ENCODE peak calls at places on chromosomes 4 and X, in five cellular contexts. V is heart left ventricle; W is activated T-helper 9 cell treated with anti-CD3 and anti-CD28 coated beads, Interleukin-2, amount 50 U/mL, for 16 hours; Q is HCT116; S is anterior cingulate cortex. R is an unnamed sample.

GRCh38 chrX:79081895-79082512 is 62.5 kb upstream of the GPR174 start:
- DNase-seq in V (no peak), S (no peak), Q (no peak), W (no peak), R (peak)

GRCh38 chr4:16021804-16022560 is 59.0 kb upstream of the FGFBP2 start:
- DNase-seq in W (no peak), Q (no peak), S (no peak), V (peak), R (no peak)

GRCh38 chr4:82561745-82562552 is at the start of gene TMEM150C:
- DNase-seq in S (peak), Q (no peak), V (peak), W (no peak), R (no peak)

GRCh38 chr4:182745268-182745667 is 171.9 kb downstream of the DCTD start:
- DNase-seq in V (no peak), S (no peak), Q (no peak), W (no peak), R (peak)

GRCh38 chr4:100738388-100739165 is 220.8 kb upstream of the EMCN start:
- DNase-seq in Q (peak), V (no peak), S (no peak), W (no peak), R (no peak)

GRCh38 chrX:149715468-149715867 is 3.6 kb downstream of the MAGEA11 start:
- DNase-seq in Q (no peak), S (no peak), V (no peak), W (no peak), R (no peak)

GRCh38 chrX:145715641-145716138 is 101.9 kb upstream of the SLITRK2 start:
- DNase-seq in S (no peak), Q (no peak), W (no peak), V (no peak), R (no peak)

GRCh38 chrX:155857561-155857960 is 23.6 kb upstream of the VAMP7 start:
- DNase-seq in W (no peak), S (no peak), V (no peak), Q (no peak), R (peak)

GRCh38 chr4:69744157-69744478 is 16.3 kb downstream of the SULT1B1 start:
- DNase-seq in S (no peak), Q (no peak), W (no peak), V (no peak), R (no peak)

GRCh38 chrX:65406532-65406931 is 128.1 kb downstream of the LAS1L start:
- DNase-seq in W (no peak), V (no peak), Q (no peak), S (no peak), R (no peak)

GRCh38 chrX:13283512-13283911 is 36.3 kb downstream of the ATXN3L start:
- DNase-seq in V (no peak), W (no peak), Q (no peak), S (no peak), R (peak)

GRCh38 chr4:52157641-52158316 is 106.7 kb downstream of the SPATA18 start:
- DNase-seq in W (no peak), S (no peak), V (no peak), Q (no peak), R (no peak)

GRCh38 chrX:40333344-40333743 is 235.6 kb upstream of the BCOR start:
- DNase-seq in V (no peak), W (no peak), S (no peak), Q (no peak), R (no peak)

GRCh38 chr4:57163530-57164459 is 53.6 kb upstream of the IGFBP7 start:
- DNase-seq in S (peak), Q (peak), V (peak), W (peak), R (peak)

GRCh38 chr4:133390198-133390855 is 241.2 kb downstream of the PCDH10 start:
- DNase-seq in S (no peak), Q (no peak), W (no peak), V (no peak), R (no peak)

GRCh38 chr4:169222768-169223167 is 48.0 kb downstream of the SH3RF1 start:
- DNase-seq in S (no peak), W (no peak), Q (no peak), V (no peak), R (no peak)

GRCh38 chr4:37000281-37000680 is 244.3 kb upstream of the NWD2 start:
- DNase-seq in Q (no peak), W (no peak), S (no peak), V (no peak), R (no peak)

GRCh38 chr4:189176002-189176401 is 764.7 kb upstream of the FRG1 start:
- DNase-seq in S (no peak), V (no peak), Q (no peak), W (no peak), R (no peak)

GRCh38 chrX:95318882-95319281 is 1365.8 kb upstream of the DIAPH2 start:
- DNase-seq in V (no peak), S (no peak), Q (no peak), W (no peak), R (peak)

GRCh38 chr4:39348371-39349265 is 17.5 kb downstream of the RFC1 start:
- DNase-seq in Q (no peak), V (no peak), S (no peak), W (no peak), R (no peak)

GRCh38 chr4:5381981-5382441 is 326.3 kb downstream of the EVC2 start:
- DNase-seq in W (no peak), S (no peak), V (no peak), Q (no peak), R (peak)

GRCh38 chr4:19159874-19160273 is 1091.8 kb upstream of the SLIT2 start:
- DNase-seq in W (no peak), Q (no peak), V (no peak), S (no peak), R (no peak)

GRCh38 chr4:95091272-95091671 is 333.5 kb downstream of the BMPR1B start:
- DNase-seq in S (no peak), W (no peak), Q (no peak), V (no peak), R (no peak)

GRCh38 chr4:61489927-61490326 is 289.8 kb downstream of the ADGRL3 start:
- DNase-seq in Q (no peak), W (no peak), S (no peak), V (no peak), R (no peak)

GRCh38 chrX:41875142-41875541 is 48.2 kb downstream of the CASK start:
- DNase-seq in V (no peak), W (no peak), S (no peak), Q (no peak), R (no peak)

GRCh38 chr4:113646456-113646809 is 115.1 kb downstream of the CAMK2D start:
- DNase-seq in W (no peak), Q (peak), V (no peak), S (no peak), R (no peak)

GRCh38 chr4:40149960-40150385 is 46.9 kb upstream of the RHOH start:
- DNase-seq in Q (peak), V (peak), S (no peak), W (peak), R (peak)

GRCh38 chrX:17007134-17007768 is 60.8 kb downstream of the REPS2 start:
- DNase-seq in Q (no peak), V (peak), W (no peak), S (no peak), R (peak)

GRCh38 chr4:17493629-17494028 is 18.3 kb downstream of the QDPR start:
- DNase-seq in W (no peak), S (no peak), Q (no peak), V (no peak), R (no peak)

GRCh38 chr4:76690906-76691275 is 207.1 kb downstream of the SOWAHB start:
- DNase-seq in W (no peak), S (no peak), Q (no peak), V (no peak), R (no peak)

GRCh38 chr4:41506071-41506470 is 31.9 kb upstream of the LIMCH1 start:
- DNase-seq in V (no peak), Q (no peak), S (no peak), W (no peak), R (no peak)

R was measured in RPMI8226.